ENCODE peak calls at places on chromosomes 3 and 15, in eight cellular contexts. O is heart left ventricle; H is hypothalamus; E is A549; L is NCI-H146; C is T-helper 17 cell; J is effector CD4-positive, alpha-beta T cell; A is activated naive CD4-positive, alpha-beta T cell treated with Interleukin-2 at 50 U/mL for 16 hours. Q is an unnamed sample.

GRCh38 chr3:184339016-184339415 is 1.6 kb downstream of the FAM131A start:
- DNase-seq in H (no peak), L (no peak), O (no peak), C (no peak), E (no peak), J (no peak), A (no peak), Q (no peak)

GRCh38 chr3:187678869-187679268 is 8.7 kb upstream of the SST start:
- DNase-seq in H (no peak), A (peak), E (peak), O (no peak), J (no peak), L (no peak), C (no peak), Q (peak)

GRCh38 chr3:189292667-189293478 is 121.1 kb downstream of the TPRG1 start:
- DNase-seq in H (no peak), L (peak), O (no peak), E (no peak), J (no peak), A (no peak), C (no peak), Q (no peak)

GRCh38 chr3:134949150-134949549 is 154.1 kb downstream of the EPHB1 start:
- DNase-seq in A (no peak), J (no peak), L (no peak), C (no peak), H (no peak), O (no peak), E (no peak), Q (no peak)

GRCh38 chr3:172087827-172088580 is 48.6 kb downstream of the FNDC3B start:
- DNase-seq in H (no peak), O (no peak), A (no peak), E (no peak), L (no peak), J (no peak), C (no peak), Q (no peak)

GRCh38 chr3:197960694-197961581 is 921 bp downstream of the LMLN start:
- DNase-seq in O (peak), A (no peak), J (no peak), C (no peak), E (no peak), H (no peak), L (no peak), Q (peak)

GRCh38 chr15:78276032-78276943 is 11.9 kb downstream of the DNAJA4 start:
- DNase-seq in J (no peak), O (no peak), A (no peak), L (no peak), E (no peak), C (no peak), H (no peak), Q (no peak)

GRCh38 chr15:91882858-91883586 is 29.5 kb downstream of the SLCO3A1 start:
- DNase-seq in A (no peak), H (no peak), J (no peak), L (no peak), E (no peak), O (peak), C (no peak), Q (no peak)

GRCh38 chr15:98292442-98293240 is 332.1 kb downstream of the ARRDC4 start:
- DNase-seq in H (no peak), O (peak), J (no peak), L (peak), E (peak), C (no peak), A (no peak), Q (peak)

GRCh38 chr3:10518506-10519150 is 13.2 kb upstream of the ATP2B2 start:
- DNase-seq in A (no peak), C (no peak), O (no peak), E (no peak), J (no peak), L (no peak), H (no peak), Q (no peak)

GRCh38 chr3:55490194-55490913 is 3.2 kb upstream of the WNT5A start:
- DNase-seq in E (no peak), L (no peak), J (no peak), H (no peak), A (no peak), C (no peak), O (no peak), Q (no peak)

GRCh38 chr15:68177747-68178146 is 27.4 kb downstream of the CALML4 start:
- DNase-seq in C (no peak), E (no peak), H (no peak), O (no peak), J (no peak), A (no peak), L (no peak), Q (no peak)

GRCh38 chr3:12660196-12660595 is 3.7 kb downstream of the RAF1 start:
- DNase-seq in O (no peak), H (no peak), L (no peak), E (no peak), J (no peak), C (no peak), A (no peak), Q (no peak)

GRCh38 chr15:61584410-61584809 is 355.3 kb upstream of the RORA start:
- DNase-seq in O (no peak), C (no peak), L (no peak), J (no peak), H (no peak), E (no peak), A (no peak), Q (no peak)

GRCh38 chr3:42375121-42375520 is 35.3 kb downstream of the LYZL4 start:
- DNase-seq in L (no peak), A (no peak), O (no peak), H (no peak), J (no peak), C (no peak), E (no peak), Q (no peak)

GRCh38 chr3:89145995-89146394 is 38.6 kb downstream of the EPHA3 start:
- DNase-seq in O (no peak), E (no peak), L (no peak), C (no peak), A (no peak), J (no peak), H (no peak), Q (no peak)